ENCODE peak calls at places on chromosomes 4 and X, in seven cellular contexts. One of them, this sample, is unnamed. For H3K4me1, the result is how much of the 10 kb centered on the place peaks cover.

GRCh38 chr4:88533937-88534750 is 10.6 kb upstream of the PYURF start:
- DNase-seq in uterus: no peak
- DNase-seq in A673: peak
- DNase-seq in effector memory CD4-positive, alpha-beta T cell: no peak
- DNase-seq in stomach: no peak
- DNase-seq in HCT116: no peak
- DNase-seq in pancreas: no peak
- DNase-seq in this sample: no peak

GRCh38 chr4:139324620-139325019 is 22.3 kb upstream of the NDUFC1 start:
- DNase-seq in uterus: no peak
- DNase-seq in A673: no peak
- DNase-seq in effector memory CD4-positive, alpha-beta T cell: no peak
- DNase-seq in stomach: no peak
- DNase-seq in HCT116: no peak
- DNase-seq in pancreas: no peak
- DNase-seq in this sample: no peak

GRCh38 chr4:61531188-61531587 is 331.1 kb downstream of the ADGRL3 start:
- DNase-seq in uterus: no peak
- DNase-seq in A673: no peak
- DNase-seq in effector memory CD4-positive, alpha-beta T cell: no peak
- DNase-seq in stomach: no peak
- DNase-seq in HCT116: no peak
- DNase-seq in pancreas: no peak
- DNase-seq in this sample: no peak

GRCh38 chr4:38078590-38079381 is 118.6 kb downstream of the PTTG2 start:
- DNase-seq in uterus: no peak
- DNase-seq in A673: no peak
- DNase-seq in effector memory CD4-positive, alpha-beta T cell: no peak
- DNase-seq in stomach: no peak
- DNase-seq in HCT116: no peak
- DNase-seq in pancreas: no peak
- DNase-seq in this sample: no peak

GRCh38 chr4:174629265-174629664 is 107.0 kb upstream of the HPGD start:
- DNase-seq in uterus: no peak
- DNase-seq in A673: no peak
- DNase-seq in effector memory CD4-positive, alpha-beta T cell: no peak
- DNase-seq in stomach: no peak
- DNase-seq in HCT116: no peak
- DNase-seq in pancreas: no peak
- DNase-seq in this sample: no peak

GRCh38 chrX:18793601-18794089 is 86.2 kb downstream of the PPEF1 start:
- DNase-seq in uterus: no peak
- DNase-seq in A673: peak
- DNase-seq in effector memory CD4-positive, alpha-beta T cell: no peak
- DNase-seq in stomach: no peak
- DNase-seq in HCT116: no peak
- DNase-seq in pancreas: no peak
- DNase-seq in this sample: no peak

GRCh38 chr4:76457885-76458284 is 22.9 kb downstream of the SHROOM3 start:
- DNase-seq in uterus: no peak
- DNase-seq in A673: no peak
- DNase-seq in effector memory CD4-positive, alpha-beta T cell: no peak
- DNase-seq in stomach: no peak
- DNase-seq in HCT116: peak
- DNase-seq in pancreas: no peak
- DNase-seq in this sample: no peak

GRCh38 chr4:73603854-73604584 is 16.2 kb downstream of the RASSF6 start:
- DNase-seq in uterus: no peak
- DNase-seq in A673: no peak
- DNase-seq in effector memory CD4-positive, alpha-beta T cell: no peak
- DNase-seq in stomach: no peak
- DNase-seq in HCT116: no peak
- DNase-seq in pancreas: no peak
- DNase-seq in this sample: no peak

GRCh38 chr4:45350438-45350837 is 624.1 kb upstream of the GNPDA2 start:
- DNase-seq in uterus: no peak
- DNase-seq in A673: peak
- DNase-seq in effector memory CD4-positive, alpha-beta T cell: no peak
- DNase-seq in stomach: no peak
- DNase-seq in HCT116: no peak
- DNase-seq in pancreas: no peak
- DNase-seq in this sample: no peak

GRCh38 chrX:53095796-53096195 is 1.9 kb downstream of the KANTR start:
- DNase-seq in uterus: no peak
- DNase-seq in A673: no peak
- DNase-seq in effector memory CD4-positive, alpha-beta T cell: no peak
- DNase-seq in stomach: no peak
- DNase-seq in HCT116: no peak
- DNase-seq in pancreas: no peak
- DNase-seq in this sample: no peak

GRCh38 chrX:131614241-131614640 is 70.4 kb downstream of the OR13H1 start:
- DNase-seq in uterus: no peak
- DNase-seq in A673: no peak
- DNase-seq in effector memory CD4-positive, alpha-beta T cell: no peak
- DNase-seq in stomach: no peak
- DNase-seq in HCT116: no peak
- DNase-seq in pancreas: no peak
- DNase-seq in this sample: no peak

GRCh38 chr4:110344165-110344564 is 131.8 kb upstream of the ENPEP start:
- DNase-seq in uterus: no peak
- DNase-seq in A673: peak
- DNase-seq in effector memory CD4-positive, alpha-beta T cell: no peak
- DNase-seq in stomach: no peak
- DNase-seq in HCT116: peak
- DNase-seq in pancreas: no peak
- DNase-seq in this sample: no peak

GRCh38 chrX:131548994-131549393 is 5.1 kb downstream of the OR13H1 start:
- DNase-seq in uterus: no peak
- DNase-seq in A673: no peak
- DNase-seq in effector memory CD4-positive, alpha-beta T cell: no peak
- DNase-seq in stomach: no peak
- DNase-seq in HCT116: no peak
- DNase-seq in pancreas: no peak
- DNase-seq in this sample: no peak

GRCh38 chr4:67658302-67658701 is 42.7 kb downstream of the UBA6 start:
- DNase-seq in uterus: no peak
- DNase-seq in A673: no peak
- DNase-seq in effector memory CD4-positive, alpha-beta T cell: no peak
- DNase-seq in stomach: no peak
- DNase-seq in HCT116: no peak
- DNase-seq in pancreas: no peak
- DNase-seq in this sample: no peak

GRCh38 chrX:40062525-40063193 is 35.1 kb downstream of the BCOR start:
- DNase-seq in uterus: no peak
- DNase-seq in A673: no peak
- DNase-seq in effector memory CD4-positive, alpha-beta T cell: no peak
- DNase-seq in stomach: no peak
- DNase-seq in HCT116: no peak
- DNase-seq in pancreas: no peak
- DNase-seq in this sample: no peak

GRCh38 chr4:76463568-76463967 is 28.5 kb downstream of the SHROOM3 start:
- DNase-seq in uterus: no peak
- DNase-seq in A673: no peak
- DNase-seq in effector memory CD4-positive, alpha-beta T cell: no peak
- DNase-seq in stomach: no peak
- DNase-seq in HCT116: no peak
- DNase-seq in pancreas: no peak
- DNase-seq in this sample: no peak

GRCh38 chr4:168028568-168028967 is 63.8 kb upstream of the ANXA10 start:
- DNase-seq in uterus: no peak
- DNase-seq in A673: peak
- DNase-seq in effector memory CD4-positive, alpha-beta T cell: no peak
- DNase-seq in stomach: peak
- DNase-seq in HCT116: peak
- DNase-seq in pancreas: no peak
- DNase-seq in this sample: no peak

GRCh38 chr4:74000301-74000700 is 1.8 kb upstream of the CXCL5 start:
- DNase-seq in uterus: no peak
- DNase-seq in A673: no peak
- DNase-seq in effector memory CD4-positive, alpha-beta T cell: no peak
- DNase-seq in stomach: no peak
- DNase-seq in HCT116: no peak
- DNase-seq in pancreas: no peak
- DNase-seq in this sample: no peak

GRCh38 chr4:31557444-31557843 is 837.3 kb downstream of the PCDH7 start:
- DNase-seq in uterus: no peak
- DNase-seq in A673: no peak
- DNase-seq in effector memory CD4-positive, alpha-beta T cell: no peak
- DNase-seq in stomach: no peak
- DNase-seq in HCT116: no peak
- DNase-seq in pancreas: no peak
- DNase-seq in this sample: no peak

GRCh38 chr4:2075987-2076907 is 17.1 kb downstream of the NAT8L start:
- DNase-seq in uterus: no peak
- DNase-seq in A673: no peak
- DNase-seq in effector memory CD4-positive, alpha-beta T cell: no peak
- DNase-seq in stomach: no peak
- DNase-seq in HCT116: no peak
- DNase-seq in pancreas: no peak
- DNase-seq in this sample: no peak

GRCh38 chr4:183797445-183798248 is 107.5 kb upstream of the STOX2 start:
- DNase-seq in uterus: no peak
- DNase-seq in A673: no peak
- DNase-seq in effector memory CD4-positive, alpha-beta T cell: no peak
- DNase-seq in stomach: peak
- DNase-seq in HCT116: no peak
- DNase-seq in pancreas: peak
- DNase-seq in this sample: no peak

GRCh38 chr4:53694666-53695065 is 103.4 kb upstream of the LNX1 start:
- DNase-seq in uterus: no peak
- DNase-seq in A673: no peak
- DNase-seq in effector memory CD4-positive, alpha-beta T cell: no peak
- DNase-seq in stomach: no peak
- DNase-seq in HCT116: no peak
- DNase-seq in pancreas: no peak
- DNase-seq in this sample: no peak

GRCh38 chr4:2954358-2955185 is 8.6 kb downstream of the NOP14 start:
- DNase-seq in uterus: no peak
- DNase-seq in A673: no peak
- DNase-seq in effector memory CD4-positive, alpha-beta T cell: peak
- DNase-seq in stomach: no peak
- DNase-seq in HCT116: peak
- DNase-seq in pancreas: no peak
- DNase-seq in this sample: no peak

GRCh38 chr4:85577307-85577706 is 102.4 kb downstream of the ARHGAP24 start:
- DNase-seq in uterus: no peak
- DNase-seq in A673: no peak
- DNase-seq in effector memory CD4-positive, alpha-beta T cell: no peak
- DNase-seq in stomach: no peak
- DNase-seq in HCT116: no peak
- DNase-seq in pancreas: no peak
- DNase-seq in this sample: no peak

GRCh38 chr4:128191115-128191897 is 96.3 kb downstream of the PGRMC2 start:
- DNase-seq in uterus: peak
- DNase-seq in A673: peak
- DNase-seq in effector memory CD4-positive, alpha-beta T cell: peak
- DNase-seq in stomach: peak
- DNase-seq in HCT116: peak
- DNase-seq in pancreas: peak
- DNase-seq in this sample: no peak

GRCh38 chr4:142473218-142473959 is 372.7 kb downstream of the INPP4B start:
- DNase-seq in uterus: no peak
- DNase-seq in A673: peak
- DNase-seq in effector memory CD4-positive, alpha-beta T cell: no peak
- DNase-seq in stomach: no peak
- DNase-seq in HCT116: no peak
- DNase-seq in pancreas: peak
- DNase-seq in this sample: no peak

DNA sequence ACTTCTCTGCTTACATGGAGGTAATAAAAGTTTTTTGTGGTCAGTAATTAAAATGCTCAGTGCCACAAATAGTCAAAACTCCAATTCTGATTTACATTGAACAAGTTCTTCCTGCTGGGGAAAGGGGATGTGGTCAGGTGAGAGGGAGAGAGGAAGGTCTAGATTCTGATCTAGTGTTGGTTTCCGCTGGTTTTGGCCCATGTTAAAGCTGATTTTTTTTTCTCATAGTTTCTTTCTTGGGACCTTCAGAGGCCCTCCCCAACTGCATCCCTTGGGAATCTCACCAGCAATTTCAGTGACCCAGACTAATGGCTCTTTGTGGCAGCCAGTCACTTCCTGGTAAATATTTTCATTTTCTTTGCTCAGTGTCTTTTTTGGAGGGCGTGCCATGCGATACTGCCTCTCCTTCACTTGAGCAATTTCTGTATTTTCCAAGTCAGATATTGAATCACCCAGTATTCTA is 332.7 kb downstream of the RAPGEF2 start:
- DNase-seq in uterus: no peak
- DNase-seq in A673: no peak
- DNase-seq in effector memory CD4-positive, alpha-beta T cell: no peak
- DNase-seq in stomach: no peak
- DNase-seq in HCT116: no peak
- DNase-seq in pancreas: no peak
- DNase-seq in this sample: no peak
- H3K27ac ChIP-seq in uterus: no peak
- H3K27ac ChIP-seq in A673: no peak
- H3K27ac ChIP-seq in effector memory CD4-positive, alpha-beta T cell: no peak
- H3K27ac ChIP-seq in stomach: no peak
- H3K27ac ChIP-seq in HCT116: no peak
- H3K27ac ChIP-seq in pancreas: no peak
- H3K27ac ChIP-seq in this sample: peak

GRCh38 chr4:17781831-17782287 is 438 bp upstream of the FAM184B start:
- DNase-seq in uterus: no peak
- DNase-seq in A673: no peak
- DNase-seq in effector memory CD4-positive, alpha-beta T cell: no peak
- DNase-seq in stomach: no peak
- DNase-seq in HCT116: no peak
- DNase-seq in pancreas: no peak
- DNase-seq in this sample: no peak
- H3K4me3 ChIP-seq in uterus: no peak
- H3K4me3 ChIP-seq in A673: peak
- H3K4me3 ChIP-seq in effector memory CD4-positive, alpha-beta T cell: no peak
- H3K4me3 ChIP-seq in stomach: peak
- H3K4me3 ChIP-seq in HCT116: no peak
- H3K4me3 ChIP-seq in pancreas: no peak
- H3K4me3 ChIP-seq in this sample: peak

GRCh38 chr4:120754590-120754989 is 167.9 kb downstream of the PRDM5 start:
- DNase-seq in uterus: no peak
- DNase-seq in A673: no peak
- DNase-seq in effector memory CD4-positive, alpha-beta T cell: no peak
- DNase-seq in stomach: no peak
- DNase-seq in HCT116: no peak
- DNase-seq in pancreas: no peak
- DNase-seq in this sample: no peak
- H3K4me1 ChIP-seq in uterus: under half
- H3K4me1 ChIP-seq in A673: under half
- H3K4me1 ChIP-seq in effector memory CD4-positive, alpha-beta T cell: under half
- H3K4me1 ChIP-seq in stomach: under half
- H3K4me1 ChIP-seq in HCT116: under half
- H3K4me1 ChIP-seq in pancreas: under half
- H3K4me1 ChIP-seq in this sample: under half

GRCh38 chr4:13908455-13908854 is 280.9 kb upstream of the BOD1L1 start:
- DNase-seq in uterus: no peak
- DNase-seq in A673: no peak
- DNase-seq in effector memory CD4-positive, alpha-beta T cell: no peak
- DNase-seq in stomach: no peak
- DNase-seq in HCT116: no peak
- DNase-seq in pancreas: no peak
- DNase-seq in this sample: no peak
- H3K27ac ChIP-seq in uterus: no peak
- H3K27ac ChIP-seq in A673: no peak
- H3K27ac ChIP-seq in effector memory CD4-positive, alpha-beta T cell: no peak
- H3K27ac ChIP-seq in stomach: no peak
- H3K27ac ChIP-seq in HCT116: no peak
- H3K27ac ChIP-seq in pancreas: no peak
- H3K27ac ChIP-seq in this sample: no peak